ENCODE peak calls at places on chromosomes 7 and 10, in ten cellular contexts. One of them, this sample, is unnamed.

GRCh38 chr10:2897619-2898508 is 169.5 kb upstream of the PFKP start:
- DNase-seq in psoas muscle: no peak
- DNase-seq in upper lobe of right lung: no peak
- DNase-seq in GM23248: peak; percentile 5
- DNase-seq in HAP-1: no peak
- DNase-seq in OCI-LY7: no peak
- DNase-seq in heart left ventricle: no peak
- DNase-seq in adipocyte: no peak
- DNase-seq in BE2C: no peak
- DNase-seq in breast epithelium: no peak
- DNase-seq in this sample: no peak

GRCh38 chr10:75000748-75001321 is 110.6 kb upstream of the SAMD8 start:
- DNase-seq in HAP-1: no peak
- DNase-seq in upper lobe of right lung: no peak
- DNase-seq in GM23248: no peak
- DNase-seq in BE2C: no peak
- DNase-seq in adipocyte: no peak
- DNase-seq in psoas muscle: no peak
- DNase-seq in OCI-LY7: peak; percentile 9
- DNase-seq in breast epithelium: no peak
- DNase-seq in heart left ventricle: no peak
- DNase-seq in this sample: no peak

GRCh38 chr7:87574630-87575029 is 26.1 kb downstream of the ABCB1 start:
- DNase-seq in OCI-LY7: no peak
- DNase-seq in GM23248: peak; percentile 87
- DNase-seq in adipocyte: peak; percentile 59
- DNase-seq in heart left ventricle: no peak
- DNase-seq in BE2C: no peak
- DNase-seq in HAP-1: no peak
- DNase-seq in upper lobe of right lung: no peak
- DNase-seq in breast epithelium: no peak
- DNase-seq in psoas muscle: no peak
- DNase-seq in this sample: peak; percentile 27

GRCh38 chr10:18290651-18291313 is 150.6 kb downstream of the CACNB2 start:
- DNase-seq in adipocyte: no peak
- DNase-seq in upper lobe of right lung: no peak
- DNase-seq in BE2C: no peak
- DNase-seq in HAP-1: peak; percentile 61
- DNase-seq in GM23248: no peak
- DNase-seq in heart left ventricle: no peak
- DNase-seq in psoas muscle: no peak
- DNase-seq in OCI-LY7: no peak
- DNase-seq in breast epithelium: no peak
- DNase-seq in this sample: no peak

GRCh38 chr7:132930881-132931280 is 151.0 kb downstream of the CHCHD3 start:
- DNase-seq in heart left ventricle: no peak
- DNase-seq in adipocyte: no peak
- DNase-seq in HAP-1: no peak
- DNase-seq in OCI-LY7: peak; percentile 34
- DNase-seq in BE2C: no peak
- DNase-seq in upper lobe of right lung: no peak
- DNase-seq in GM23248: no peak
- DNase-seq in breast epithelium: no peak
- DNase-seq in psoas muscle: no peak
- DNase-seq in this sample: no peak

GRCh38 chr7:726854-727103 is 280 bp downstream of the DNAAF5 start:
- DNase-seq in heart left ventricle: no peak
- DNase-seq in HAP-1: peak; percentile 17
- DNase-seq in GM23248: no peak
- DNase-seq in psoas muscle: no peak
- DNase-seq in breast epithelium: no peak
- DNase-seq in BE2C: peak; percentile 32
- DNase-seq in adipocyte: no peak
- DNase-seq in upper lobe of right lung: no peak
- DNase-seq in OCI-LY7: no peak
- DNase-seq in this sample: no peak

GRCh38 chr10:9863559-9864121 is 1154.0 kb upstream of the CELF2 start:
- DNase-seq in heart left ventricle: no peak
- DNase-seq in GM23248: no peak
- DNase-seq in adipocyte: no peak
- DNase-seq in BE2C: no peak
- DNase-seq in OCI-LY7: no peak
- DNase-seq in HAP-1: no peak
- DNase-seq in psoas muscle: no peak
- DNase-seq in breast epithelium: no peak
- DNase-seq in upper lobe of right lung: no peak
- DNase-seq in this sample: no peak

GRCh38 chr10:120506674-120507073 is 49.6 kb downstream of the PLPP4 start:
- DNase-seq in heart left ventricle: no peak
- DNase-seq in BE2C: no peak
- DNase-seq in breast epithelium: no peak
- DNase-seq in adipocyte: peak; percentile 41
- DNase-seq in OCI-LY7: no peak
- DNase-seq in upper lobe of right lung: no peak
- DNase-seq in GM23248: peak; percentile 91
- DNase-seq in psoas muscle: no peak
- DNase-seq in HAP-1: no peak
- DNase-seq in this sample: no peak

GRCh38 chr10:18254086-18254485 is 113.9 kb downstream of the CACNB2 start:
- DNase-seq in OCI-LY7: no peak
- DNase-seq in HAP-1: no peak
- DNase-seq in breast epithelium: no peak
- DNase-seq in psoas muscle: no peak
- DNase-seq in adipocyte: peak; percentile 44
- DNase-seq in upper lobe of right lung: no peak
- DNase-seq in BE2C: no peak
- DNase-seq in heart left ventricle: no peak
- DNase-seq in GM23248: peak; percentile 41
- DNase-seq in this sample: no peak

DNA sequence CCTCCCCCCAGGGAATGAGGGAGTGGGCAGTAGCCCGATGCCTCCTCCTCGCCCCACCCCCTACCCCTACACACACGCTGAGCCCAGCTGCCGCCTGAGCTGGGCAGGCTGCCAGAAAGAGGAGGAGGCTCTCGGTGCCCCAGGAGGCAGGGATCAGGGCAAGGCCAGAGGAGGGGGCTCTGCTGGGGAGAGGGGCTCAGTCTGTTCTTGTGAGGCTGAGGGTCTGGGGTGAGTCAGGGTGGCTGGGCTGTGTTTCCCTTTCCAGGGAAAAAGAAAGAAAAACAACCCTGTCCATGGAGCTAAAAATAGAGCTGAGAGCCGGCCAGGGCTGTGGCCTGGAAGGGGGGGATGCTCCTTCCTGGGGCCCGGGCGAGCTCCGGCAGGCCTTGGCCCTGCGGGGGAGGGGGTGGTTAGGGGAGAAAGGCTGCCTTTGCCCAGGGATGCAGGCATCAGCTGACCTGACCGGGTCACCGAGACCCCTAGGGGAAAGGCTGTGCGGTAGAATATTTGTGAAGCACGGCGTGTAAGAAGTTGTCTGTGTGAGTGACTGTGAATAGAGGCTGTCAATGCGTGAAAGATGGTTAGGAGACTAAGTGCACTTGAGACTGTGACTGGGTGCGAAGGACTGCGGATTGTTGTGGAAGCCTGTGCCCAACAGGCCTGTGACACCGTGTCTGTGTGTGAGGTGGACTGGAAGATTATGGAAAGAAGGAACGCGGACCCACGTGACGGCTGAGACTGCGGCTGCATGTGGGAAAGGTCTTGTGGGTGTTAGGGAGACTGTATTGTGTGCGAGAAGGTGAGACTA is 1.2 kb upstream of the LZTS2 start:
- DNase-seq in heart left ventricle: peak; percentile 91
- DNase-seq in breast epithelium: peak; percentile 80
- DNase-seq in GM23248: peak; percentile 83
- DNase-seq in HAP-1: peak; percentile 94
- DNase-seq in adipocyte: peak; percentile 88
- DNase-seq in psoas muscle: peak; percentile 92
- DNase-seq in OCI-LY7: peak; percentile 73
- DNase-seq in BE2C: peak; percentile 94
- DNase-seq in upper lobe of right lung: peak; percentile 92
- DNase-seq in this sample: no peak
- H3K36me3 ChIP-seq in heart left ventricle: no peaks in the 10 kb centered on the region
- H3K36me3 ChIP-seq in breast epithelium: no peaks in the 10 kb centered on the region
- H3K36me3 ChIP-seq in GM23248: peaks cover 3% of the 10 kb centered on the region
- H3K36me3 ChIP-seq in HAP-1: peaks cover 31% of the 10 kb centered on the region
- H3K36me3 ChIP-seq in adipocyte: peaks cover 19% of the 10 kb centered on the region
- H3K36me3 ChIP-seq in psoas muscle: peaks cover 6% of the 10 kb centered on the region
- H3K36me3 ChIP-seq in OCI-LY7: peaks cover 24% of the 10 kb centered on the region
- H3K36me3 ChIP-seq in BE2C: peaks cover 22% of the 10 kb centered on the region
- H3K36me3 ChIP-seq in upper lobe of right lung: peaks cover 12% of the 10 kb centered on the region
- H3K36me3 ChIP-seq in this sample: peaks cover 4% of the 10 kb centered on the region

DNA sequence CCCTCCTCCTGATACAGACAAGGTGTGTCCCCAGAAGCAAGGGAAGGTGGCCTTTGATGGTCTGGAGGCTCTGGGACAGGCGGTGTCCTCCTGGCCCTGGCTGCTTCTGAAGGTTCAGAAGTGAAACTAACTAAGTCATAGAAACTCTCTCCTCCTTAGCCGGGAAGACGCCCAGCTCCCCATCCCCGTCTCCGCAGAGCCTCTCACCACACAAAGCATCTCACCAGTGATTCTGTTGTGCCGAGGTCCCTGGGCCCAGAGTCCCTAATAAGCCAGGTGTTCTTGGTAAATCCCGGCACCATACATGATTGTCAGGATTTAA is 9.4 kb downstream of the HKDC1 start:
- DNase-seq in upper lobe of right lung: no peak
- DNase-seq in OCI-LY7: no peak
- DNase-seq in heart left ventricle: no peak
- DNase-seq in GM23248: no peak
- DNase-seq in HAP-1: no peak
- DNase-seq in BE2C: no peak
- DNase-seq in adipocyte: no peak
- DNase-seq in breast epithelium: no peak
- DNase-seq in psoas muscle: no peak
- DNase-seq in this sample: no peak
- H3K36me3 ChIP-seq in upper lobe of right lung: no peaks in the 10 kb centered on the region
- H3K36me3 ChIP-seq in OCI-LY7: no peaks in the 10 kb centered on the region
- H3K36me3 ChIP-seq in heart left ventricle: no peaks in the 10 kb centered on the region
- H3K36me3 ChIP-seq in GM23248: no peaks in the 10 kb centered on the region
- H3K36me3 ChIP-seq in HAP-1: no peaks in the 10 kb centered on the region
- H3K36me3 ChIP-seq in BE2C: no peaks in the 10 kb centered on the region
- H3K36me3 ChIP-seq in adipocyte: no peaks in the 10 kb centered on the region
- H3K36me3 ChIP-seq in breast epithelium: no peaks in the 10 kb centered on the region
- H3K36me3 ChIP-seq in psoas muscle: no peaks in the 10 kb centered on the region
- H3K36me3 ChIP-seq in this sample: no peaks in the 10 kb centered on the region

DNA sequence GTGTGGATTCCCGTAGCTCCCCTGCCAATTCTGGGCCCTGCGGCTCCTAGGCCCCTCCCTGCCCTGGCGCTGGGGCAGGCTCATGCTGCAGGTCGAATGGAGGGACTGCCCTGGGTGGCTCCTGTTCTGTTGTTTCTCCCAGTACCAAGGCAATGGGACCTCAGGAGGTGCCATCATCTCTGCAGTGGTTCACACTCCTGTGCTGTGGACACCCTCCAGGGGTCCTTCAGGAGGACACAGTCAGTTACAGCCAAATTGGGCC is 138.3 kb downstream of the ZMIZ1 start:
- DNase-seq in breast epithelium: no peak
- DNase-seq in HAP-1: no peak
- DNase-seq in upper lobe of right lung: no peak
- DNase-seq in psoas muscle: no peak
- DNase-seq in OCI-LY7: no peak
- DNase-seq in adipocyte: no peak
- DNase-seq in GM23248: no peak
- DNase-seq in heart left ventricle: no peak
- DNase-seq in BE2C: no peak
- DNase-seq in this sample: no peak
- H3K36me3 ChIP-seq in breast epithelium: no peaks in the 10 kb centered on the region
- H3K36me3 ChIP-seq in HAP-1: peaks cover 9% of the 10 kb centered on the region
- H3K36me3 ChIP-seq in upper lobe of right lung: peaks cover 93% of the 10 kb centered on the region
- H3K36me3 ChIP-seq in psoas muscle: no peaks in the 10 kb centered on the region
- H3K36me3 ChIP-seq in OCI-LY7: no peaks in the 10 kb centered on the region
- H3K36me3 ChIP-seq in adipocyte: peaks cover 95% of the 10 kb centered on the region
- H3K36me3 ChIP-seq in GM23248: peaks cover 30% of the 10 kb centered on the region
- H3K36me3 ChIP-seq in heart left ventricle: peaks cover 11% of the 10 kb centered on the region
- H3K36me3 ChIP-seq in BE2C: peaks cover 68% of the 10 kb centered on the region
- H3K36me3 ChIP-seq in this sample: peaks cover 4% of the 10 kb centered on the region

DNA sequence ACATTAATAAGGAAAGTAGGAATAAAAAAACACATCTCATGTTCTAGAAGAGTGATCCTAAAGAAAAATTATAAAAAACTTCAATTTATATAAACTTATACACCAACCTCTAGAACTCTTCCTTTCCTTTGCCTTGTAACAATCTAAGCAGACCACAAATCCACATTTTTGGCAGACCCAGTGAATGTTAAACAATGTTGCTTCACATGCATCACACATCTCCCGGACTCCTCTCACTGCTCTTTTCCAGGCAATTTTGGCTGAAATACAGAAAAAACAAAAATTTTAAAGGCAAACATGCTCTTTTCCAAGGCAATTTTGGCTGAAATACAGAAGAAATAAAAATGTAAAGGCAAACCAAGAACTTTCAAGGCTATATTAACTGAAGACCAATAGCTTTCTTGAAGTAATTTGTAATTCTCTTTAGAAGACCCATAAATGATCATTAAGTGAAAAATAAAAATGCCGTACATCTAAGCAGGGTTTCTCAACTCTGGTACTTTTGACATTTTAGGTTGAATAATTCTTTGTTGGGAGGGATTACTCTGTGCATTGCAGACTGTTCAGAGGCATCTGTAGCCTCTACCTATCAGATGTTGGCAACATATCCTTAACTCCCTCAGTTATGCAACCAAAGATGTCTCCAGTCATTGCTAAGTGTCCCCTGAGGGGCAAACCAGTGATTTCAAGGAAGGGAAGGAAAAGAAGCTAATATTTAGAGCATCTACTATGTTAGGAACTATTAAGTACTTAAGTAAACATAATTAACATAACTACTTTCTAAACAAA is 64.4 kb downstream of the NRBF2 start:
- DNase-seq in GM23248: peak; percentile 84
- DNase-seq in BE2C: no peak
- DNase-seq in psoas muscle: no peak
- DNase-seq in breast epithelium: no peak
- DNase-seq in heart left ventricle: no peak
- DNase-seq in upper lobe of right lung: no peak
- DNase-seq in HAP-1: no peak
- DNase-seq in OCI-LY7: no peak
- DNase-seq in adipocyte: peak; percentile 93
- DNase-seq in this sample: no peak
- H3K36me3 ChIP-seq in GM23248: peaks cover 52% of the 10 kb centered on the region
- H3K36me3 ChIP-seq in BE2C: peaks cover 25% of the 10 kb centered on the region
- H3K36me3 ChIP-seq in psoas muscle: peaks cover 6% of the 10 kb centered on the region
- H3K36me3 ChIP-seq in breast epithelium: no peaks in the 10 kb centered on the region
- H3K36me3 ChIP-seq in heart left ventricle: peaks cover 28% of the 10 kb centered on the region
- H3K36me3 ChIP-seq in upper lobe of right lung: peaks cover 90% of the 10 kb centered on the region
- H3K36me3 ChIP-seq in HAP-1: peaks cover 5% of the 10 kb centered on the region
- H3K36me3 ChIP-seq in OCI-LY7: peaks cover 90% of the 10 kb centered on the region
- H3K36me3 ChIP-seq in adipocyte: peaks cover 45% of the 10 kb centered on the region
- H3K36me3 ChIP-seq in this sample: peaks cover 27% of the 10 kb centered on the region

DNA sequence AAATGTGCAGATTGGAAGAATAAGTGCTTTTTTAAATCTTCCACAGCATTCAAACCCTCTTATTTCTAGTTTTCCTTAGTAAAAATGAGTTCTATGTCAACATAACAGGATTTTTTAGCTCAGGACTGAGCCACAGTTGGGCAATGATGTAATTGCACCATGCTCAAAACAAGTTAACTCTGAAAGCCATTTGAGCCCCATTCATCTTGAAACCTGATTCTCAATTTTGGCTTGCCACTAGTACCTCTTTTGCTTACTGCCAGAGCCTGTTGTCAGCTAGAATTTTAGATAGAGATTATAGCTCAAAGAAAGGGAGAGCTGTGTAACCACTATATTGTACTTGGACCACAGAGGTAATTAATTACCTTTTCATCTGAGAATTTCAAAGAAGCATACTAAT is 1028.5 kb upstream of the PHF14 start:
- DNase-seq in breast epithelium: no peak
- DNase-seq in BE2C: no peak
- DNase-seq in GM23248: no peak
- DNase-seq in psoas muscle: no peak
- DNase-seq in adipocyte: no peak
- DNase-seq in OCI-LY7: no peak
- DNase-seq in HAP-1: no peak
- DNase-seq in upper lobe of right lung: no peak
- DNase-seq in heart left ventricle: no peak
- DNase-seq in this sample: no peak
- H3K36me3 ChIP-seq in breast epithelium: no peaks in the 10 kb centered on the region
- H3K36me3 ChIP-seq in BE2C: no peaks in the 10 kb centered on the region
- H3K36me3 ChIP-seq in GM23248: no peaks in the 10 kb centered on the region
- H3K36me3 ChIP-seq in psoas muscle: no peaks in the 10 kb centered on the region
- H3K36me3 ChIP-seq in adipocyte: no peaks in the 10 kb centered on the region
- H3K36me3 ChIP-seq in OCI-LY7: no peaks in the 10 kb centered on the region
- H3K36me3 ChIP-seq in HAP-1: no peaks in the 10 kb centered on the region
- H3K36me3 ChIP-seq in upper lobe of right lung: no peaks in the 10 kb centered on the region
- H3K36me3 ChIP-seq in heart left ventricle: no peaks in the 10 kb centered on the region
- H3K36me3 ChIP-seq in this sample: no peaks in the 10 kb centered on the region

This sample was measured in HCT116.